ENCODE peak calls at places on chromosomes 4 and X, in eight cellular contexts. One of them, this sample, is unnamed.

GRCh38 chr4:80465238-80465637 is 129.7 kb downstream of the CFAP299 start:
- DNase-seq in brain microvascular endothelial cell: no peak
- DNase-seq in colonic mucosa: no peak
- DNase-seq in sigmoid colon: no peak
- DNase-seq in A549: no peak
- DNase-seq in astrocyte: no peak
- DNase-seq in vagina: no peak
- DNase-seq in OCI-LY7: no peak
- DNase-seq in this sample: no peak

GRCh38 chr4:29278580-29278979 is 1441.6 kb upstream of the PCDH7 start:
- DNase-seq in astrocyte: peak; percentile 44
- DNase-seq in vagina: no peak
- DNase-seq in OCI-LY7: no peak
- DNase-seq in colonic mucosa: no peak
- DNase-seq in brain microvascular endothelial cell: peak; percentile 50
- DNase-seq in A549: no peak
- DNase-seq in sigmoid colon: no peak
- DNase-seq in this sample: peak; percentile 84

GRCh38 chrX:99051639-99052038 is 1358.4 kb downstream of the PCDH19 start:
- DNase-seq in A549: no peak
- DNase-seq in OCI-LY7: no peak
- DNase-seq in colonic mucosa: no peak
- DNase-seq in brain microvascular endothelial cell: no peak
- DNase-seq in vagina: no peak
- DNase-seq in sigmoid colon: no peak
- DNase-seq in astrocyte: no peak
- DNase-seq in this sample: no peak

GRCh38 chr4:152310223-152310622 is 225.7 kb downstream of the FBXW7 start:
- DNase-seq in vagina: no peak
- DNase-seq in astrocyte: peak; percentile 89
- DNase-seq in brain microvascular endothelial cell: peak; percentile 78
- DNase-seq in colonic mucosa: no peak
- DNase-seq in A549: no peak
- DNase-seq in sigmoid colon: no peak
- DNase-seq in OCI-LY7: no peak
- DNase-seq in this sample: no peak

GRCh38 chr4:76696109-76696508 is 201.8 kb downstream of the SOWAHB start:
- DNase-seq in brain microvascular endothelial cell: no peak
- DNase-seq in OCI-LY7: no peak
- DNase-seq in vagina: no peak
- DNase-seq in sigmoid colon: no peak
- DNase-seq in colonic mucosa: no peak
- DNase-seq in astrocyte: peak; percentile 62
- DNase-seq in A549: no peak
- DNase-seq in this sample: no peak

GRCh38 chr4:88841635-88842034 is 144.0 kb upstream of the NAP1L5 start:
- DNase-seq in brain microvascular endothelial cell: peak; percentile 6
- DNase-seq in A549: no peak
- DNase-seq in vagina: no peak
- DNase-seq in OCI-LY7: no peak
- DNase-seq in colonic mucosa: no peak
- DNase-seq in sigmoid colon: no peak
- DNase-seq in astrocyte: no peak
- DNase-seq in this sample: no peak

GRCh38 chr4:144778364-144778763 is 132.4 kb downstream of the HHIP start:
- DNase-seq in vagina: no peak
- DNase-seq in colonic mucosa: no peak
- DNase-seq in OCI-LY7: no peak
- DNase-seq in astrocyte: no peak
- DNase-seq in brain microvascular endothelial cell: no peak
- DNase-seq in A549: no peak
- DNase-seq in sigmoid colon: no peak
- DNase-seq in this sample: no peak

GRCh38 chrX:21493226-21493850 is 119.1 kb downstream of the CNKSR2 start:
- DNase-seq in brain microvascular endothelial cell: peak; percentile 27
- DNase-seq in colonic mucosa: no peak
- DNase-seq in OCI-LY7: no peak
- DNase-seq in vagina: no peak
- DNase-seq in astrocyte: peak; percentile 57
- DNase-seq in sigmoid colon: no peak
- DNase-seq in A549: no peak
- DNase-seq in this sample: no peak

GRCh38 chr4:1331591-1332353 is 15.2 kb upstream of the UVSSA start:
- DNase-seq in brain microvascular endothelial cell: no peak
- DNase-seq in A549: no peak
- DNase-seq in sigmoid colon: no peak
- DNase-seq in OCI-LY7: no peak
- DNase-seq in vagina: no peak
- DNase-seq in astrocyte: no peak
- DNase-seq in colonic mucosa: no peak
- DNase-seq in this sample: no peak

GRCh38 chr4:6192245-6192644 is 8.1 kb downstream of the JAKMIP1 start:
- DNase-seq in colonic mucosa: no peak
- DNase-seq in vagina: no peak
- DNase-seq in OCI-LY7: no peak
- DNase-seq in brain microvascular endothelial cell: no peak
- DNase-seq in sigmoid colon: peak; percentile 24
- DNase-seq in A549: no peak
- DNase-seq in astrocyte: no peak
- DNase-seq in this sample: no peak

GRCh38 chr4:80454040-80454439 is 118.5 kb downstream of the CFAP299 start:
- DNase-seq in brain microvascular endothelial cell: no peak
- DNase-seq in colonic mucosa: no peak
- DNase-seq in OCI-LY7: no peak
- DNase-seq in vagina: no peak
- DNase-seq in sigmoid colon: no peak
- DNase-seq in astrocyte: peak; percentile 52
- DNase-seq in A549: no peak
- DNase-seq in this sample: no peak

GRCh38 chr4:81571105-81571504 is 99.4 kb upstream of the RASGEF1B start:
- DNase-seq in astrocyte: no peak
- DNase-seq in colonic mucosa: no peak
- DNase-seq in brain microvascular endothelial cell: no peak
- DNase-seq in A549: no peak
- DNase-seq in OCI-LY7: no peak
- DNase-seq in sigmoid colon: no peak
- DNase-seq in vagina: no peak
- DNase-seq in this sample: no peak

GRCh38 chr4:140790765-140791164 is 34.6 kb upstream of the TBC1D9 start:
- DNase-seq in sigmoid colon: no peak
- DNase-seq in brain microvascular endothelial cell: no peak
- DNase-seq in astrocyte: no peak
- DNase-seq in A549: no peak
- DNase-seq in OCI-LY7: peak; percentile 94
- DNase-seq in colonic mucosa: peak; percentile 27
- DNase-seq in vagina: no peak
- DNase-seq in this sample: no peak
- H3K4me3 ChIP-seq in sigmoid colon: no peak overlapping the region
- H3K4me3 ChIP-seq in brain microvascular endothelial cell: no peak overlapping the region
- H3K4me3 ChIP-seq in astrocyte: no peak overlapping the region
- H3K4me3 ChIP-seq in A549: no peak overlapping the region
- H3K4me3 ChIP-seq in OCI-LY7: peak overlapping the region; percentile 12
- H3K4me3 ChIP-seq in colonic mucosa: no peak overlapping the region
- H3K4me3 ChIP-seq in vagina: no peak overlapping the region
- H3K4me3 ChIP-seq in this sample: no peak overlapping the region

GRCh38 chr4:74682567-74683359 is 111.6 kb downstream of the BTC start:
- DNase-seq in sigmoid colon: no peak
- DNase-seq in vagina: no peak
- DNase-seq in OCI-LY7: no peak
- DNase-seq in astrocyte: peak; percentile 97
- DNase-seq in A549: peak; percentile 88
- DNase-seq in colonic mucosa: no peak
- DNase-seq in brain microvascular endothelial cell: peak; percentile 95
- DNase-seq in this sample: peak; percentile 12
- H3K27ac ChIP-seq in sigmoid colon: no peak overlapping the region
- H3K27ac ChIP-seq in vagina: no peak overlapping the region
- H3K27ac ChIP-seq in OCI-LY7: no peak overlapping the region
- H3K27ac ChIP-seq in astrocyte: no peak overlapping the region
- H3K27ac ChIP-seq in A549: peak overlapping the region; percentile 87
- H3K27ac ChIP-seq in colonic mucosa: no peak overlapping the region
- H3K27ac ChIP-seq in brain microvascular endothelial cell: no peak overlapping the region
- H3K27ac ChIP-seq in this sample: no peak overlapping the region

DNA sequence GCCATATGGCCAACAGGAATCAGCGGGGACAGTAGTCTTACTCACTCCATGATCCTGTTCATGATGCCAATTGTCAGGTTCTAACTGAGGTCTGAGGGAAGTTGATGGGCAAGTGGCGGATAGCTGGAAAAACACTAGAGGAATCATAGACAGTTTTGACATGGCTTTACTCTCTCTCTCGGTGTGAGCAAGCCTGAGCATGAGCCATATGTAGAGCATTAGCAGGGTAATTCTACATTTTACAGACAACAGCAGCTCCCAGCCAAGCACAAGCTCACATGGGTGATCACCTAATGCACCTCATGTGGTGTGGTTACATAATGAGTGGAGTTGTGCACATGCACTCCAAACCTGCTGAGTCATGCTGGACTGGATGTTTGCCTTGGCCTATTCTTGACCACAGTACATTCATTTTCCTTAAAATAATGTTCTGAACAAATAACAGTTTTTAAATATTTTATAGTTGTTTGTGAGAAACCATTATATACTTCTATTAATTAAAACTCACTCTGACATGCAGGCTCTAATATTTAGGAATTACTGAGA is 429.2 kb downstream of the GPAT3 start:
- DNase-seq in colonic mucosa: no peak
- DNase-seq in A549: peak; percentile 18
- DNase-seq in brain microvascular endothelial cell: peak; percentile 47
- DNase-seq in sigmoid colon: no peak
- DNase-seq in astrocyte: peak; percentile 61
- DNase-seq in vagina: no peak
- DNase-seq in OCI-LY7: peak; percentile 52
- DNase-seq in this sample: no peak
- H3K4me3 ChIP-seq in colonic mucosa: no peak overlapping the region
- H3K4me3 ChIP-seq in A549: no peak overlapping the region
- H3K4me3 ChIP-seq in brain microvascular endothelial cell: no peak overlapping the region
- H3K4me3 ChIP-seq in sigmoid colon: no peak overlapping the region
- H3K4me3 ChIP-seq in astrocyte: no peak overlapping the region
- H3K4me3 ChIP-seq in vagina: no peak overlapping the region
- H3K4me3 ChIP-seq in OCI-LY7: no peak overlapping the region
- H3K4me3 ChIP-seq in this sample: no peak overlapping the region

GRCh38 chr4:102633100-102633499 is 127.7 kb downstream of the MANBA start:
- DNase-seq in brain microvascular endothelial cell: no peak
- DNase-seq in colonic mucosa: no peak
- DNase-seq in A549: no peak
- DNase-seq in sigmoid colon: no peak
- DNase-seq in vagina: no peak
- DNase-seq in astrocyte: no peak
- DNase-seq in OCI-LY7: no peak
- DNase-seq in this sample: no peak

GRCh38 chr4:102627831-102628523 is 126.8 kb downstream of the NFKB1 start:
- DNase-seq in vagina: no peak
- DNase-seq in sigmoid colon: no peak
- DNase-seq in brain microvascular endothelial cell: peak; percentile 80
- DNase-seq in OCI-LY7: no peak
- DNase-seq in colonic mucosa: no peak
- DNase-seq in astrocyte: peak; percentile 83
- DNase-seq in A549: peak; percentile 62
- DNase-seq in this sample: no peak

GRCh38 chr4:102632236-102632635 is 128.5 kb downstream of the MANBA start:
- DNase-seq in vagina: no peak
- DNase-seq in A549: no peak
- DNase-seq in colonic mucosa: no peak
- DNase-seq in astrocyte: no peak
- DNase-seq in sigmoid colon: no peak
- DNase-seq in brain microvascular endothelial cell: no peak
- DNase-seq in OCI-LY7: no peak
- DNase-seq in this sample: no peak

GRCh38 chr4:102631616-102632015 is 129.2 kb downstream of the MANBA start:
- DNase-seq in colonic mucosa: no peak
- DNase-seq in sigmoid colon: no peak
- DNase-seq in vagina: no peak
- DNase-seq in A549: no peak
- DNase-seq in brain microvascular endothelial cell: no peak
- DNase-seq in OCI-LY7: no peak
- DNase-seq in astrocyte: no peak
- DNase-seq in this sample: no peak

GRCh38 chr4:102629686-102630085 is 128.5 kb downstream of the NFKB1 start:
- DNase-seq in brain microvascular endothelial cell: no peak
- DNase-seq in vagina: no peak
- DNase-seq in OCI-LY7: no peak
- DNase-seq in colonic mucosa: no peak
- DNase-seq in A549: no peak
- DNase-seq in astrocyte: no peak
- DNase-seq in sigmoid colon: no peak
- DNase-seq in this sample: no peak
- H3K27ac ChIP-seq in brain microvascular endothelial cell: no peak overlapping the region
- H3K27ac ChIP-seq in vagina: no peak overlapping the region
- H3K27ac ChIP-seq in OCI-LY7: no peak overlapping the region
- H3K27ac ChIP-seq in colonic mucosa: no peak overlapping the region
- H3K27ac ChIP-seq in A549: no peak overlapping the region
- H3K27ac ChIP-seq in astrocyte: no peak overlapping the region
- H3K27ac ChIP-seq in sigmoid colon: no peak overlapping the region
- H3K27ac ChIP-seq in this sample: no peak overlapping the region

GRCh38 chrX:154411981-154412340 is 622 bp downstream of the TAFAZZIN start:
- DNase-seq in astrocyte: peak; percentile 23
- DNase-seq in A549: peak; percentile 67
- DNase-seq in vagina: peak; percentile 90
- DNase-seq in sigmoid colon: peak; percentile 90
- DNase-seq in colonic mucosa: peak; percentile 79
- DNase-seq in OCI-LY7: peak; percentile 66
- DNase-seq in brain microvascular endothelial cell: no peak
- DNase-seq in this sample: peak; percentile 48

GRCh38 chrX:154411322-154411980 is at the start of gene TAFAZZIN:
- DNase-seq in astrocyte: peak; percentile 27
- DNase-seq in sigmoid colon: peak; percentile 89
- DNase-seq in colonic mucosa: peak; percentile 74
- DNase-seq in A549: peak; percentile 80
- DNase-seq in OCI-LY7: peak; percentile 80
- DNase-seq in vagina: peak; percentile 79
- DNase-seq in brain microvascular endothelial cell: no peak
- DNase-seq in this sample: peak; percentile 77

GRCh38 chrX:154412468-154412867 is 1.1 kb downstream of the TAFAZZIN start:
- DNase-seq in colonic mucosa: peak; percentile 41
- DNase-seq in A549: no peak
- DNase-seq in brain microvascular endothelial cell: no peak
- DNase-seq in OCI-LY7: peak; percentile 66
- DNase-seq in astrocyte: no peak
- DNase-seq in sigmoid colon: no peak
- DNase-seq in vagina: peak; percentile 91
- DNase-seq in this sample: no peak

GRCh38 chrX:154409222-154409871 is at the start of gene DNASE1L1:
- DNase-seq in sigmoid colon: peak; percentile 86
- DNase-seq in OCI-LY7: no peak
- DNase-seq in vagina: peak; percentile 93
- DNase-seq in astrocyte: peak; percentile 82
- DNase-seq in A549: peak; percentile 91
- DNase-seq in brain microvascular endothelial cell: peak; percentile 80
- DNase-seq in colonic mucosa: peak; percentile 91
- DNase-seq in this sample: no peak

GRCh38 chrX:154413142-154413541 is 1.8 kb downstream of the TAFAZZIN start:
- DNase-seq in colonic mucosa: no peak
- DNase-seq in astrocyte: no peak
- DNase-seq in A549: no peak
- DNase-seq in brain microvascular endothelial cell: no peak
- DNase-seq in vagina: no peak
- DNase-seq in OCI-LY7: no peak
- DNase-seq in sigmoid colon: no peak
- DNase-seq in this sample: no peak
- H3K4me3 ChIP-seq in colonic mucosa: no peak overlapping the region
- H3K4me3 ChIP-seq in astrocyte: no peak overlapping the region
- H3K4me3 ChIP-seq in A549: no peak overlapping the region
- H3K4me3 ChIP-seq in brain microvascular endothelial cell: no peak overlapping the region
- H3K4me3 ChIP-seq in vagina: no peak overlapping the region
- H3K4me3 ChIP-seq in OCI-LY7: peak overlapping the region; percentile 91
- H3K4me3 ChIP-seq in sigmoid colon: no peak overlapping the region
- H3K4me3 ChIP-seq in this sample: no peak overlapping the region

GRCh38 chr4:74217365-74217764 is 59.4 kb downstream of the MTHFD2L start:
- DNase-seq in vagina: no peak
- DNase-seq in OCI-LY7: no peak
- DNase-seq in A549: no peak
- DNase-seq in astrocyte: peak; percentile 84
- DNase-seq in sigmoid colon: no peak
- DNase-seq in brain microvascular endothelial cell: peak; percentile 48
- DNase-seq in colonic mucosa: no peak
- DNase-seq in this sample: no peak
- H3K27ac ChIP-seq in vagina: no peak overlapping the region
- H3K27ac ChIP-seq in OCI-LY7: no peak overlapping the region
- H3K27ac ChIP-seq in A549: no peak overlapping the region
- H3K27ac ChIP-seq in astrocyte: peak overlapping the region; percentile 47
- H3K27ac ChIP-seq in sigmoid colon: no peak overlapping the region
- H3K27ac ChIP-seq in brain microvascular endothelial cell: peak overlapping the region; percentile 64
- H3K27ac ChIP-seq in colonic mucosa: no peak overlapping the region
- H3K27ac ChIP-seq in this sample: no peak overlapping the region

This sample was measured in A673.